ENCODE peak calls at places on chromosome 18, in seven cellular contexts. One of them, this sample, is unnamed.

GRCh38 chr18:56121669-56122068 is 516.7 kb downstream of the TXNL1 start:
- DNase-seq in mucosa of descending colon: no peak
- DNase-seq in skeletal muscle cell: no peak
- DNase-seq in A549: no peak
- DNase-seq in IMR-90: no peak
- DNase-seq in body of pancreas: no peak
- DNase-seq in K562: no peak
- DNase-seq in this sample: no peak

GRCh38 chr18:48913201-48913600 is 37.6 kb downstream of the SMAD7 start:
- DNase-seq in body of pancreas: peak; percentile 33
- DNase-seq in IMR-90: no peak
- DNase-seq in K562: no peak
- DNase-seq in A549: no peak
- DNase-seq in mucosa of descending colon: peak; percentile 53
- DNase-seq in skeletal muscle cell: no peak
- DNase-seq in this sample: peak; percentile 77

GRCh38 chr18:45556217-45556616 is 59.1 kb upstream of the SLC14A2 start:
- DNase-seq in skeletal muscle cell: no peak
- DNase-seq in K562: peak; percentile 10
- DNase-seq in body of pancreas: no peak
- DNase-seq in A549: no peak
- DNase-seq in IMR-90: no peak
- DNase-seq in mucosa of descending colon: no peak
- DNase-seq in this sample: no peak

GRCh38 chr18:32424696-32425095 is 46.0 kb downstream of the GAREM1 start:
- DNase-seq in A549: no peak
- DNase-seq in skeletal muscle cell: no peak
- DNase-seq in K562: no peak
- DNase-seq in mucosa of descending colon: no peak
- DNase-seq in body of pancreas: no peak
- DNase-seq in IMR-90: no peak
- DNase-seq in this sample: no peak

GRCh38 chr18:75533954-75534353 is 106.5 kb upstream of the SMIM21 start:
- DNase-seq in A549: no peak
- DNase-seq in body of pancreas: no peak
- DNase-seq in K562: no peak
- DNase-seq in IMR-90: peak; percentile 56
- DNase-seq in skeletal muscle cell: peak; percentile 10
- DNase-seq in mucosa of descending colon: no peak
- DNase-seq in this sample: no peak

GRCh38 chr18:59159986-59160385 is 20.3 kb downstream of the SEC11C start:
- DNase-seq in mucosa of descending colon: no peak
- DNase-seq in K562: no peak
- DNase-seq in A549: no peak
- DNase-seq in IMR-90: no peak
- DNase-seq in skeletal muscle cell: no peak
- DNase-seq in body of pancreas: no peak
- DNase-seq in this sample: no peak

GRCh38 chr18:58863539-58864145 is 1.0 kb upstream of the ZNF532 start:
- DNase-seq in body of pancreas: peak; percentile 48
- DNase-seq in A549: peak; percentile 44
- DNase-seq in mucosa of descending colon: peak; percentile 74
- DNase-seq in IMR-90: peak; percentile 30
- DNase-seq in K562: no peak
- DNase-seq in skeletal muscle cell: no peak
- DNase-seq in this sample: peak; percentile 87

GRCh38 chr18:3511980-3512379 is 62.0 kb downstream of the TGIF1 start:
- DNase-seq in K562: peak; percentile 64
- DNase-seq in IMR-90: peak; percentile 68
- DNase-seq in mucosa of descending colon: no peak
- DNase-seq in skeletal muscle cell: peak; percentile 70
- DNase-seq in body of pancreas: no peak
- DNase-seq in A549: peak; percentile 23
- DNase-seq in this sample: no peak

GRCh38 chr18:31454066-31454708 is 6.6 kb downstream of the DSG3 start:
- DNase-seq in body of pancreas: no peak
- DNase-seq in mucosa of descending colon: no peak
- DNase-seq in K562: no peak
- DNase-seq in skeletal muscle cell: peak; percentile 47
- DNase-seq in A549: peak; percentile 82
- DNase-seq in IMR-90: peak; percentile 69
- DNase-seq in this sample: no peak

GRCh38 chr18:21686282-21687105 is 18.1 kb downstream of the ABHD3 start:
- DNase-seq in K562: peak; percentile 73
- DNase-seq in skeletal muscle cell: no peak
- DNase-seq in body of pancreas: no peak
- DNase-seq in A549: no peak
- DNase-seq in IMR-90: peak; percentile 59
- DNase-seq in mucosa of descending colon: no peak
- DNase-seq in this sample: no peak

GRCh38 chr18:49608892-49609291 is 47.0 kb downstream of the LIPG start:
- DNase-seq in IMR-90: no peak
- DNase-seq in body of pancreas: no peak
- DNase-seq in K562: no peak
- DNase-seq in skeletal muscle cell: no peak
- DNase-seq in mucosa of descending colon: no peak
- DNase-seq in A549: no peak
- DNase-seq in this sample: no peak

GRCh38 chr18:36269157-36269556 is 28.4 kb upstream of the FHOD3 start:
- DNase-seq in K562: no peak
- DNase-seq in skeletal muscle cell: no peak
- DNase-seq in mucosa of descending colon: no peak
- DNase-seq in IMR-90: no peak
- DNase-seq in A549: no peak
- DNase-seq in body of pancreas: no peak
- DNase-seq in this sample: no peak

GRCh38 chr18:76621782-76622495 is 126.9 kb upstream of the ZNF516 start:
- DNase-seq in A549: no peak
- DNase-seq in skeletal muscle cell: peak; percentile 49
- DNase-seq in body of pancreas: no peak
- DNase-seq in mucosa of descending colon: no peak
- DNase-seq in K562: no peak
- DNase-seq in IMR-90: peak; percentile 62
- DNase-seq in this sample: no peak
- H3K4me3 ChIP-seq in A549: no peak overlapping the region
- H3K4me3 ChIP-seq in skeletal muscle cell: peak overlapping the region; percentile 10
- H3K4me3 ChIP-seq in body of pancreas: no peak overlapping the region
- H3K4me3 ChIP-seq in mucosa of descending colon: no peak overlapping the region
- H3K4me3 ChIP-seq in K562: no peak overlapping the region
- H3K4me3 ChIP-seq in IMR-90: peak overlapping the region; percentile 10
- H3K4me3 ChIP-seq in this sample: no peak overlapping the region

GRCh38 chr18:11996907-11997306 is 15.6 kb downstream of the IMPA2 start:
- DNase-seq in A549: no peak
- DNase-seq in body of pancreas: no peak
- DNase-seq in mucosa of descending colon: peak; percentile 17
- DNase-seq in skeletal muscle cell: no peak
- DNase-seq in K562: no peak
- DNase-seq in IMR-90: no peak
- DNase-seq in this sample: no peak

GRCh38 chr18:11994346-11994707 is 13.0 kb downstream of the IMPA2 start:
- DNase-seq in IMR-90: peak; percentile 68
- DNase-seq in skeletal muscle cell: peak; percentile 72
- DNase-seq in mucosa of descending colon: peak; percentile 76
- DNase-seq in body of pancreas: peak; percentile 84
- DNase-seq in K562: no peak
- DNase-seq in A549: peak; percentile 62
- DNase-seq in this sample: no peak

GRCh38 chr18:11994708-11995444 is 13.6 kb downstream of the IMPA2 start:
- DNase-seq in IMR-90: peak; percentile 27
- DNase-seq in K562: no peak
- DNase-seq in body of pancreas: peak; percentile 57
- DNase-seq in mucosa of descending colon: peak; percentile 51
- DNase-seq in A549: peak; percentile 76
- DNase-seq in skeletal muscle cell: no peak
- DNase-seq in this sample: peak; percentile 81

GRCh38 chr18:11996190-11996754 is 15.0 kb downstream of the IMPA2 start:
- DNase-seq in K562: no peak
- DNase-seq in IMR-90: no peak
- DNase-seq in skeletal muscle cell: no peak
- DNase-seq in body of pancreas: no peak
- DNase-seq in A549: no peak
- DNase-seq in mucosa of descending colon: no peak
- DNase-seq in this sample: no peak

GRCh38 chr18:11995445-11996189 is 14.3 kb downstream of the IMPA2 start:
- DNase-seq in A549: peak; percentile 77
- DNase-seq in body of pancreas: peak; percentile 87
- DNase-seq in skeletal muscle cell: no peak
- DNase-seq in K562: peak; percentile 83
- DNase-seq in IMR-90: peak; percentile 77
- DNase-seq in mucosa of descending colon: peak; percentile 83
- DNase-seq in this sample: peak; percentile 70
- H3K4me3 ChIP-seq in A549: peak overlapping the region; percentile 24
- H3K4me3 ChIP-seq in body of pancreas: no peak overlapping the region
- H3K4me3 ChIP-seq in skeletal muscle cell: no peak overlapping the region
- H3K4me3 ChIP-seq in K562: no peak overlapping the region
- H3K4me3 ChIP-seq in IMR-90: no peak overlapping the region
- H3K4me3 ChIP-seq in mucosa of descending colon: no peak overlapping the region
- H3K4me3 ChIP-seq in this sample: no peak overlapping the region

GRCh38 chr18:47903809-47904208 is 26.6 kb downstream of the SMAD2 start:
- DNase-seq in A549: no peak
- DNase-seq in skeletal muscle cell: no peak
- DNase-seq in K562: no peak
- DNase-seq in mucosa of descending colon: no peak
- DNase-seq in body of pancreas: no peak
- DNase-seq in IMR-90: no peak
- DNase-seq in this sample: no peak

GRCh38 chr18:47899107-47899840 is 31.2 kb downstream of the SMAD2 start:
- DNase-seq in IMR-90: peak; percentile 1
- DNase-seq in skeletal muscle cell: no peak
- DNase-seq in A549: peak; percentile 40
- DNase-seq in K562: peak; percentile 45
- DNase-seq in body of pancreas: no peak
- DNase-seq in mucosa of descending colon: no peak
- DNase-seq in this sample: no peak

GRCh38 chr18:47898696-47899095 is 31.8 kb downstream of the SMAD2 start:
- DNase-seq in K562: no peak
- DNase-seq in body of pancreas: no peak
- DNase-seq in skeletal muscle cell: no peak
- DNase-seq in mucosa of descending colon: no peak
- DNase-seq in IMR-90: no peak
- DNase-seq in A549: no peak
- DNase-seq in this sample: no peak

GRCh38 chr18:47898055-47898454 is 32.4 kb downstream of the SMAD2 start:
- DNase-seq in IMR-90: no peak
- DNase-seq in body of pancreas: no peak
- DNase-seq in mucosa of descending colon: no peak
- DNase-seq in A549: no peak
- DNase-seq in skeletal muscle cell: no peak
- DNase-seq in K562: no peak
- DNase-seq in this sample: no peak

DNA sequence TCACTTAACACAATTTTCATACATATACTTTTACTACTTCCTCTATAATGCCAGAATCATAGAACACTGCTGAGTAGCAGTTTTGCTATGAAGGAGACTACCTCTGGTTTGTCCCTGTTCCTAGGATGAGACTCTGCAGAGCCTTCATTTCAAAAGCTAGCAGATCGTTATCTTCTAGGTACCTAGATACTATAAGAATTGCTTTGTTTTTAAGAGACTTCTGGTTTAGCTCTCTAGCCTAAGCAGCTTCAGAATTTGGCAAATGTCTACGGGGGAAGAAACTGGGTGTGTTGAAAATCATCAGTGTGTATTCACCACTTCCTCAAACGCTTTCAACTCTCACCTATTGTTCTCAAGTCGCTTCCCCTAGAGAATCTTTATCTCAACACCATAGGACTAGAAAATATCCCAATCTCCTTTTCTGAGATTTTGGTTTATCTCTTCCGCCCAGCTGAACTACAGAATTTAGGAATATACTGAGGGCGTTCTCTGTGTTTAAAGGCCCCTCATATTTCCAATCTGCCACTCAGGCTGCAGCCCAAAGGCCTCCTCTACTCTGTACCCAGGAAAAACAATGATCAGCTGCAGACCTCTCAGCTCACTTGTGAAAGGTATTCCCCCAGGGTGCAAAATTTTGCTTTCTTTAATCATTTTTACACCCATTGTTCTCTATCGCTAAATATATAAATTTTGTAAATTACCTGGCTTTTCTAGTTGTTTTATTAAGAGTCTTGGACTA is 28.7 kb downstream of the SMAD2 start:
- DNase-seq in skeletal muscle cell: no peak
- DNase-seq in IMR-90: no peak
- DNase-seq in K562: peak; percentile 48
- DNase-seq in mucosa of descending colon: no peak
- DNase-seq in body of pancreas: no peak
- DNase-seq in A549: no peak
- DNase-seq in this sample: no peak
- H3K4me3 ChIP-seq in skeletal muscle cell: no peak overlapping the region
- H3K4me3 ChIP-seq in IMR-90: no peak overlapping the region
- H3K4me3 ChIP-seq in K562: no peak overlapping the region
- H3K4me3 ChIP-seq in mucosa of descending colon: no peak overlapping the region
- H3K4me3 ChIP-seq in body of pancreas: no peak overlapping the region
- H3K4me3 ChIP-seq in A549: no peak overlapping the region
- H3K4me3 ChIP-seq in this sample: no peak overlapping the region

GRCh38 chr18:79496237-79496977 is 100.7 kb downstream of the NFATC1 start:
- DNase-seq in mucosa of descending colon: peak; percentile 42
- DNase-seq in body of pancreas: peak; percentile 3
- DNase-seq in skeletal muscle cell: no peak
- DNase-seq in K562: no peak
- DNase-seq in A549: no peak
- DNase-seq in IMR-90: no peak
- DNase-seq in this sample: peak; percentile 74

GRCh38 chr18:79495591-79496071 is 99.9 kb downstream of the NFATC1 start:
- DNase-seq in K562: no peak
- DNase-seq in A549: no peak
- DNase-seq in IMR-90: no peak
- DNase-seq in mucosa of descending colon: peak; percentile 41
- DNase-seq in body of pancreas: peak; percentile 3
- DNase-seq in skeletal muscle cell: no peak
- DNase-seq in this sample: peak; percentile 49

GRCh38 chr18:79498662-79499061 is 102.9 kb downstream of the NFATC1 start:
- DNase-seq in IMR-90: no peak
- DNase-seq in body of pancreas: no peak
- DNase-seq in K562: no peak
- DNase-seq in A549: no peak
- DNase-seq in skeletal muscle cell: no peak
- DNase-seq in mucosa of descending colon: no peak
- DNase-seq in this sample: no peak

GRCh38 chr18:79497638-79498081 is 101.9 kb downstream of the NFATC1 start:
- DNase-seq in skeletal muscle cell: no peak
- DNase-seq in mucosa of descending colon: no peak
- DNase-seq in K562: no peak
- DNase-seq in IMR-90: peak; percentile 4
- DNase-seq in body of pancreas: no peak
- DNase-seq in A549: no peak
- DNase-seq in this sample: no peak

DNA sequence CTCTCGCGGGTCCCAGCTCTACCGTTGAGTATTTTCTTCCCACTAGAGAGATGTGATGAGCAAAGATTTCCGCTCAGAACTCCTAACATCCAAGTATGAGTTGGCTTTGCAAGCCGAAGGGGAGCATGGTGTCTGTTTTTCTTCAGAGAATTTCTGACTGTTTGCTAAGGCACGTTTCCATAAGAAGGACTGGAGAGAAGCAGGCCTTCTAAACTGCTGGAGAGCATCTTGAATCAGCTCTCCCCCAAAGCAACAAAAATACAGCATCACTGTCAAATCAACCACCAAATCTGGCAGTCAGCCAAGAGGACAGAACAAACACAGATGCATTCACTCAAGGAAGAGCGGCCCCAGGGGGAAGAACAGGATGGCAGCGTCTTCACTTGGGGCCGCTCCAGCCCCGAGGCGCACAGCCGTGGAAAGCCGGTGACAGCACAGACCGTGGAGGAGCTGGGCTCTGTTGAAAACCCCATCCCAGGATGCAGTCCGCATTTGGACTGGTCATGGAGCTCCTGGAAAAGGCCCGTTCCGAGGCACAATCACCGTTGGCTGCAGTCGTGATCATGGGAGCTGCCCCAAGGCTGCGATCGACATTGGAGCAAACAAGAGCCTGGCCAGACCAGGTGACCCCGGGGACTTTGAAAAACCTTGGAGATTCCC is 101.4 kb downstream of the NFATC1 start:
- DNase-seq in body of pancreas: peak; percentile 15
- DNase-seq in skeletal muscle cell: no peak
- DNase-seq in A549: no peak
- DNase-seq in K562: peak; percentile 5
- DNase-seq in mucosa of descending colon: peak; percentile 50
- DNase-seq in IMR-90: peak; percentile 57
- DNase-seq in this sample: peak; percentile 76
- H3K4me3 ChIP-seq in body of pancreas: no peak overlapping the region
- H3K4me3 ChIP-seq in skeletal muscle cell: no peak overlapping the region
- H3K4me3 ChIP-seq in A549: no peak overlapping the region
- H3K4me3 ChIP-seq in K562: no peak overlapping the region
- H3K4me3 ChIP-seq in mucosa of descending colon: no peak overlapping the region
- H3K4me3 ChIP-seq in IMR-90: no peak overlapping the region
- H3K4me3 ChIP-seq in this sample: no peak overlapping the region